ENCODE peak calls at places on chromosome 11, in eight cellular contexts. N is HTR-8/SVneo; R is NCI-H524; K is CD8-positive, alpha-beta memory T cell; X is amygdala; E is NCI-H2081; Z is KG1; S is activated CD4-positive, alpha-beta T cell treated with anti-CD3 and anti-CD28 coated beads for 24 hours. B is an unnamed sample.

GRCh38 chr11:1335811-1336761 is 26.7 kb upstream of the TOLLIP start:
- DNase-seq in Z (peak), K (peak), E (peak), N (peak), S (peak), X (no peak), R (no peak), B (no peak)

GRCh38 chr11:5550440-5551095 is 2.2 kb upstream of the OR52H1 start:
- DNase-seq in S (no peak), X (no peak), K (no peak), N (peak), E (no peak), R (no peak), Z (no peak), B (no peak)

GRCh38 chr11:70876685-70877084 is 375.7 kb downstream of the SHANK2 start:
- DNase-seq in K (no peak), S (no peak), R (peak), E (no peak), N (no peak), X (no peak), Z (no peak), B (no peak)

GRCh38 chr11:17525570-17525969 is 18.6 kb downstream of the USH1C start:
- DNase-seq in R (no peak), S (no peak), Z (no peak), K (no peak), N (no peak), E (no peak), X (no peak), B (no peak)

GRCh38 chr11:92357344-92357743 is 132.7 kb downstream of the FAT3 start:
- DNase-seq in E (no peak), X (no peak), N (no peak), S (no peak), Z (no peak), R (no peak), K (no peak), B (no peak)

GRCh38 chr11:13667795-13668101 is 720 bp upstream of the FAR1 start:
- DNase-seq in Z (no peak), K (no peak), E (no peak), S (no peak), N (no peak), X (no peak), R (no peak), B (no peak)

GRCh38 chr11:47177846-47178245 is 1.2 kb upstream of the ARFGAP2 start:
- DNase-seq in E (no peak), S (no peak), X (no peak), Z (no peak), K (no peak), R (no peak), N (no peak), B (no peak)

GRCh38 chr11:92702037-92702436 is 267.4 kb upstream of the MTNR1B start:
- DNase-seq in E (no peak), Z (no peak), N (no peak), R (no peak), X (no peak), K (no peak), S (no peak), B (no peak)

GRCh38 chr11:33500865-33501479 is 199.7 kb downstream of the C11orf91 start:
- DNase-seq in K (no peak), X (no peak), S (no peak), E (no peak), Z (no peak), N (peak), R (no peak), B (no peak)

GRCh38 chr11:9982796-9983579 is 311.0 kb downstream of the SBF2 start:
- DNase-seq in Z (no peak), N (no peak), S (no peak), K (no peak), R (no peak), E (no peak), X (no peak), B (no peak)

GRCh38 chr11:122656073-122656630 is 630 bp downstream of the UBASH3B start:
- DNase-seq in X (peak), S (peak), E (peak), R (no peak), K (peak), Z (peak), N (peak), B (peak)

GRCh38 chr11:65182258-65183170 is 786 bp downstream of the CAPN1 start:
- DNase-seq in Z (no peak), R (no peak), N (peak), X (peak), S (no peak), K (peak), E (peak), B (no peak)

GRCh38 chr11:68118753-68119448 is 2.3 kb downstream of the CHKA start:
- DNase-seq in E (no peak), N (no peak), Z (peak), X (no peak), S (no peak), K (no peak), R (no peak), B (no peak)

GRCh38 chr11:33329705-33330329 is 72.6 kb downstream of the HIPK3 start:
- DNase-seq in E (peak), R (peak), Z (no peak), S (peak), X (no peak), N (peak), K (peak), B (no peak)

GRCh38 chr11:66465371-66466224 is 1.1 kb upstream of the PELI3 start:
- DNase-seq in K (no peak), X (no peak), N (no peak), S (no peak), R (no peak), Z (no peak), E (no peak), B (no peak)

GRCh38 chr11:124920870-124921609 is 2.0 kb downstream of the HEPN1 start:
- DNase-seq in E (peak), X (no peak), R (peak), N (no peak), S (peak), K (peak), Z (no peak), B (peak)

GRCh38 chr11:79390923-79391322 is 49.9 kb downstream of the TENM4 start:
- DNase-seq in Z (no peak), N (no peak), S (no peak), E (no peak), X (no peak), R (no peak), K (no peak), B (no peak)

GRCh38 chr11:76621466-76621865 is 49.1 kb downstream of the LRRC32 start:
- DNase-seq in R (no peak), Z (no peak), S (no peak), X (no peak), N (no peak), K (no peak), E (no peak), B (no peak)

GRCh38 chr11:269146-269890 is 8.9 kb upstream of the NLRP6 start:
- DNase-seq in E (no peak), Z (peak), S (no peak), K (peak), X (no peak), N (no peak), R (no peak), B (no peak)

GRCh38 chr11:79546366-79546765 is 105.5 kb upstream of the TENM4 start:
- DNase-seq in K (no peak), N (no peak), E (no peak), R (no peak), S (no peak), Z (no peak), X (no peak), B (no peak)

GRCh38 chr11:106413222-106413621 is 335.8 kb downstream of the AASDHPPT start:
- DNase-seq in R (no peak), X (no peak), S (no peak), N (no peak), Z (no peak), E (no peak), K (no peak), B (no peak)

GRCh38 chr11:106503901-106504300 is 426.4 kb downstream of the AASDHPPT start:
- DNase-seq in S (no peak), X (no peak), Z (no peak), R (no peak), K (no peak), E (no peak), N (no peak), B (no peak)

GRCh38 chr11:114315749-114316368 is 19.7 kb downstream of the NNMT start:
- DNase-seq in Z (no peak), R (no peak), S (no peak), K (peak), E (peak), N (no peak), X (no peak), B (no peak)

GRCh38 chr11:19101803-19102520 is 15.0 kb upstream of the ZDHHC13 start:
- DNase-seq in K (no peak), X (no peak), E (no peak), N (no peak), Z (no peak), S (no peak), R (no peak), B (no peak)

GRCh38 chr11:121559812-121560211 is 107.0 kb upstream of the SORL1-AS1 start:
- DNase-seq in S (no peak), K (no peak), Z (no peak), X (no peak), E (no peak), R (no peak), N (no peak), B (no peak)

GRCh38 chr11:70615036-70615875 is 216.9 kb downstream of the CTTN start:
- DNase-seq in R (no peak), N (no peak), X (no peak), K (no peak), S (no peak), Z (no peak), E (no peak), B (peak)

GRCh38 chr11:130070109-130070828 is 575 bp downstream of the APLP2 start:
- DNase-seq in Z (no peak), K (peak), N (no peak), R (no peak), X (peak), E (peak), S (peak), B (peak)

GRCh38 chr11:64924910-64925284 is 408 bp downstream of the PPP2R5B start:
- DNase-seq in X (no peak), R (no peak), Z (no peak), S (peak), E (no peak), N (peak), K (no peak), B (no peak)

GRCh38 chr11:13486926-13487660 is 8.7 kb downstream of the PTH start:
- DNase-seq in S (peak), R (peak), X (no peak), K (peak), Z (no peak), N (no peak), E (no peak), B (no peak)

GRCh38 chr11:120131941-120132644 is 5.8 kb downstream of the TRIM29 start:
- DNase-seq in E (no peak), N (no peak), S (no peak), Z (no peak), K (no peak), X (no peak), R (no peak), B (no peak)

GRCh38 chr11:47220401-47220821 is 5.6 kb downstream of the DDB2 start:
- DNase-seq in E (no peak), R (no peak), Z (no peak), X (no peak), N (peak), S (no peak), K (no peak), B (no peak)

GRCh38 chr11:88310246-88310645 is 27.3 kb downstream of the CTSC start:
- DNase-seq in R (no peak), Z (no peak), E (no peak), K (no peak), N (no peak), S (no peak), X (no peak), B (no peak)

GRCh38 chr11:108340958-108341357 is 118.1 kb downstream of the ATM start:
- DNase-seq in X (no peak), R (no peak), S (no peak), E (no peak), Z (no peak), N (no peak), K (no peak), B (no peak)

B was measured in posterior cingulate gyrus.